ENCODE peak calls at places on chromosomes 13 and 19, in five cellular contexts. B is MCF 10A, I is GM10248, X is pancreas, E is fibroblast of mammary gland. K is an unnamed sample.

GRCh38 chr13:51955841-51956603 is 55.2 kb downstream of the ATP7B start:
- DNase-seq in B (no peak), I (no peak), X (no peak), E (no peak), K (no peak)

GRCh38 chr19:47485210-47485609 is 1.2 kb upstream of the KPTN start:
- DNase-seq in B (no peak), I (no peak), X (no peak), E (no peak), K (no peak)

GRCh38 chr13:35471466-35472307 is 4.8 kb downstream of the MAB21L1 start:
- DNase-seq in B (no peak), I (no peak), X (no peak), E (peak), K (no peak)

GRCh38 chr13:33678906-33679657 is 138.9 kb upstream of the RFC3 start:
- DNase-seq in B (peak), I (peak), X (peak), E (peak), K (peak)

GRCh38 chr19:55189424-55189823 is 9.3 kb upstream of the SYT5 start:
- DNase-seq in B (peak), I (no peak), X (no peak), E (peak), K (no peak)

GRCh38 chr13:42991892-42992584 is at the start of gene EPSTI1:
- DNase-seq in B (no peak), I (peak), X (peak), E (peak), K (no peak)

GRCh38 chr13:97460004-97460756 is 26.2 kb downstream of the RAP2A start:
- DNase-seq in B (no peak), I (peak), X (no peak), E (peak), K (no peak)

GRCh38 chr13:27857271-27857670 is 62.5 kb upstream of the PDX1 start:
- DNase-seq in B (no peak), I (no peak), X (no peak), E (no peak), K (no peak)

GRCh38 chr19:43430142-43430710 is 15.5 kb downstream of the TEX101 start:
- DNase-seq in B (no peak), I (no peak), X (no peak), E (no peak), K (no peak)
- TF ChIP-seq CTCF in B (peak), I (peak), X (no peak), E (no peak), K (no peak)

GRCh38 chr13:21061077-21061945 is at the start of gene LATS2:
- DNase-seq in B (peak), I (peak), X (peak), E (peak), K (peak)
- TF ChIP-seq CTCF in B (no peak), I (peak), X (no peak), E (no peak), K (peak)

GRCh38 chr19:4352701-4353121 is 9.3 kb downstream of the MPND start:
- DNase-seq in B (peak), I (peak), X (peak), E (peak), K (peak)
- TF ChIP-seq CTCF in B (peak), I (peak), X (peak), E (peak), K (peak)

DNA sequence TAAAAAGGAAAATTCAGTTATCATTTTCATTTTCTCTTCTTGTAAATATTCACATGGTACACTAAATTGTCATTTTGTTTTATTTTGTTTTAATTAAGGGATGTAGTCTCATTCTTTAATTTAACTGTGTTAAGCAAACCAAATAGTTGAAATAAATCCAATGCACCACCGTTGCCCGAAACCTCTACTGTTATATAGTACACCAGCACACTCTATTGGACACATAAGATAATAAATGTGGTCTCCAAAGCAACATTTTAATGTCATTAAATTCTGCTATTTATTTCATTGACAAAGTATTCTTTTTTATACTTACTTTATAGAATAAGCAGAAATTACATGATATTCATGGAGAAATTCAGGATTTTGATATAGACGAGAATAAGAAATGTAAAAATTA is 156.4 kb upstream of the FREM2 start:
- DNase-seq in B (peak), I (no peak), X (no peak), E (peak), K (no peak)
- TF ChIP-seq CTCF in B (peak), I (peak), X (no peak), E (peak), K (peak)

DNA sequence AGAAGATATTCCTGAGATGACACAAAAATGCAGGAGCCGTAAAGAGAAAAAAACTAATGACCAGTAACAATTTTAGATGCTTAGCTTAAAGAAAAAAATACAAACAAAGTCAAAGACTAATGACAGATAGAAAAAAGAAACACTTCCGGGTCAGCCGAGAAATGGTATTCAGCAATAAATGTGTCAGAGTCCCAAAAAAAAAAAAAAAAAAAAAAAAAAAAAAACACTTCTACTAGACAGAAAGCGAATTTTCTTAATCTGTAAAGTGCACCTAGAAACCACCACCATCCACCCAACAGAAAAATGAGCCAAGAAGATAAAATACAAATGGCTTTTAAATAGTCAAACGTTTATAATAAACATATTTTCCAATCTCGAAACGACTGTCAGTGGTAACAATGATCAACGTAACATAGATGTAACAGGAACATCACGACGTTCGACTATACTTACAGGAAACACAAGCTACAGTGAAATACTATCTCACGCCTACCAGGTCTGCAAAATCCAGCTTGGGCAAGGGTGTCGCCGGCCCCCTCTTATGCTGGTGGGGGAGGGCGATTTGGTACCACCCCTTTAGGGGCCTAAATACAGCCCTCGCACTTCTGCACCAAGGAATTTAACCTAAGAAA is 10.6 kb downstream of the ABHD17A start:
- DNase-seq in B (peak), I (no peak), X (no peak), E (peak), K (no peak)
- TF ChIP-seq CTCF in B (no peak), I (no peak), X (no peak), E (no peak), K (no peak)